ENCODE peak calls at places on chromosome 1, in four cellular contexts. Z is HFF-Myc; F is NCI-H82; J is stimulated activated CD4-positive, alpha-beta T cell treated with anti-CD3 and anti-CD28 coated beads, TNF-alpha, amount 100 ng/mL, for 1 hour. R is an unnamed sample.
A peak's percentile ranks its signal among the peaks of the same experiment; 100 is the strongest.

GRCh38 chr1:20405893-20406604 is 80.0 kb downstream of the CAMK2N1 start:
- DNase-seq in Z (no peak), F (peak; percentile 24), J (no peak), R (peak; percentile 49)

GRCh38 chr1:30872948-30873263 is 35.7 kb downstream of the SDC3 start:
- DNase-seq in F (no peak), J (no peak), Z (no peak), R (no peak)

GRCh38 chr1:153602749-153603148 is 10.2 kb downstream of the S100A16 start:
- DNase-seq in Z (no peak), F (no peak), J (no peak), R (no peak)

GRCh38 chr1:2388004-2388913 is 3.1 kb downstream of the MORN1 start:
- DNase-seq in Z (no peak), J (no peak), F (no peak), R (no peak)

GRCh38 chr1:78884685-78885452 is 121.7 kb downstream of the ADGRL4 start:
- DNase-seq in F (peak; percentile 32), J (no peak), Z (peak; percentile 6), R (no peak)

GRCh38 chr1:52002038-52002917 is 11.8 kb upstream of the RAB3B start:
- DNase-seq in Z (peak; percentile 93), F (peak; percentile 97), J (no peak), R (peak; percentile 84)

GRCh38 chr1:41503507-41504125 is 19.1 kb upstream of the EDN2 start:
- DNase-seq in J (no peak), F (no peak), Z (peak; percentile 59), R (no peak)

GRCh38 chr1:2276803-2277580 is 48.9 kb downstream of the SKI start:
- DNase-seq in F (no peak), Z (no peak), J (no peak), R (no peak)

GRCh38 chr1:153428073-153428638 is 11.8 kb downstream of the S100A7A start:
- DNase-seq in Z (no peak), F (no peak), J (no peak), R (no peak)

GRCh38 chr1:151998611-151999362 is 5.1 kb upstream of the S100A10 start:
- DNase-seq in J (no peak), Z (no peak), F (no peak), R (no peak)

GRCh38 chr1:208127284-208127683 is 116.9 kb downstream of the PLXNA2 start:
- DNase-seq in Z (no peak), F (no peak), J (no peak), R (no peak)

GRCh38 chr1:45327644-45328515 is 1.2 kb downstream of the HPDL start:
- DNase-seq in J (no peak), Z (no peak), F (peak; percentile 66), R (no peak)

GRCh38 chr1:30302808-30303310 is 420.5 kb downstream of the MATN1 start:
- DNase-seq in J (no peak), F (no peak), Z (no peak), R (peak; percentile 2)

R was measured in memory B cell.